ENCODE peak calls at places on chromosomes 1 and 21, in nine cellular contexts. C is epithelial cell of esophagus; E is CD4-positive, alpha-beta T cell; Y is progenitor cell of endocrine pancreas; I is ascending aorta; L is fibroblast of the aortic adventitia; F is AG04450; G is NB4; P is WERI-Rb-1. U is an unnamed sample.

GRCh38 chr1:43277116-43277876 is 7.5 kb downstream of the TMEM125 start:
- DNase-seq in Y (no peak), F (no peak), I (peak), C (no peak), E (no peak), P (no peak), L (no peak), G (no peak), U (no peak)

GRCh38 chr1:112070677-112071076 is 81.2 kb upstream of the KCND3 start:
- DNase-seq in G (no peak), L (no peak), P (no peak), C (no peak), Y (no peak), F (no peak), I (no peak), E (no peak), U (no peak)

GRCh38 chr1:225928186-225929175 is 4.4 kb upstream of the PYCR2 start:
- DNase-seq in F (no peak), E (no peak), G (peak), P (peak), C (no peak), L (no peak), I (no peak), Y (no peak), U (no peak)

GRCh38 chr21:42299324-42300044 is 15.7 kb downstream of the TFF3 start:
- DNase-seq in C (peak), Y (no peak), I (no peak), F (no peak), G (peak), P (no peak), E (no peak), L (no peak), U (no peak)

GRCh38 chr21:41616063-41616591 is 108.2 kb upstream of the TMPRSS2 start:
- DNase-seq in Y (no peak), L (peak), I (peak), G (no peak), E (no peak), P (no peak), F (peak), C (no peak), U (no peak)

GRCh38 chr1:15953294-15953771 is 22.6 kb downstream of the ZBTB17 start:
- DNase-seq in P (no peak), E (no peak), C (peak), G (no peak), Y (no peak), F (no peak), I (no peak), L (peak), U (no peak)

GRCh38 chr1:114002492-114003290 is 23.4 kb downstream of the OLFML3 start:
- DNase-seq in Y (no peak), C (no peak), L (peak), F (no peak), G (peak), E (no peak), P (no peak), I (peak), U (no peak)

GRCh38 chr1:115251340-115251748 is 86.7 kb downstream of the NGF start:
- DNase-seq in I (no peak), E (no peak), F (peak), L (peak), Y (no peak), G (no peak), P (no peak), C (peak), U (no peak)

GRCh38 chr1:70364439-70364838 is 9.9 kb upstream of the ANKRD13C start:
- DNase-seq in I (no peak), E (no peak), Y (no peak), P (no peak), C (no peak), L (no peak), G (no peak), F (no peak), U (no peak)

GRCh38 chr1:30929944-30930525 is 21.5 kb upstream of the SDC3 start:
- DNase-seq in G (no peak), I (no peak), L (no peak), E (no peak), P (no peak), Y (no peak), C (no peak), F (no peak), U (no peak)

GRCh38 chr1:161080391-161081150 is 8.8 kb downstream of the NECTIN4 start:
- DNase-seq in L (peak), P (no peak), G (no peak), F (no peak), I (no peak), C (peak), Y (no peak), E (no peak), U (no peak)

GRCh38 chr1:168970945-168971799 is 135.3 kb upstream of the ATP1B1 start:
- DNase-seq in Y (no peak), P (no peak), L (no peak), E (no peak), I (no peak), G (no peak), C (no peak), F (no peak), U (no peak)

GRCh38 chr1:209655832-209656231 is 3.6 kb upstream of the LAMB3 start:
- DNase-seq in C (peak), Y (no peak), E (no peak), F (no peak), L (no peak), G (no peak), I (no peak), P (no peak), U (no peak)

GRCh38 chr21:21897275-21897883 is 899.2 kb downstream of the NCAM2 start:
- DNase-seq in E (no peak), L (no peak), Y (no peak), F (no peak), G (no peak), C (peak), P (no peak), I (no peak), U (no peak)

GRCh38 chr1:63782982-63783381 is 9.2 kb downstream of the ROR1 start:
- DNase-seq in L (no peak), G (no peak), F (no peak), I (no peak), Y (no peak), C (no peak), E (no peak), P (no peak), U (no peak)

GRCh38 chr1:43796111-43796581 is 88.8 kb downstream of the ST3GAL3 start:
- DNase-seq in G (peak), E (no peak), P (no peak), C (peak), L (peak), F (no peak), Y (no peak), I (no peak), U (no peak)

GRCh38 chr21:46540087-46540710 is 64.7 kb downstream of the S100B start:
- DNase-seq in C (no peak), G (no peak), E (no peak), Y (no peak), P (no peak), I (no peak), F (no peak), L (no peak), U (no peak)

GRCh38 chr1:212805767-212806166 is 14.1 kb downstream of the TATDN3 start:
- DNase-seq in P (no peak), F (no peak), G (no peak), I (no peak), Y (no peak), E (no peak), L (no peak), C (no peak), U (no peak)

GRCh38 chr1:35568975-35569395 is 4.1 kb upstream of the TFAP2E start:
- DNase-seq in I (no peak), Y (peak), E (peak), P (peak), L (peak), C (peak), G (peak), F (no peak), U (no peak)

GRCh38 chr1:150973826-150974579 is 632 bp downstream of the CERS2 start:
- DNase-seq in F (no peak), L (no peak), I (peak), G (peak), E (peak), P (peak), Y (no peak), C (peak), U (no peak)

GRCh38 chr21:37087188-37087587 is 14.1 kb downstream of the TTC3 start:
- DNase-seq in L (peak), P (peak), Y (no peak), I (no peak), G (peak), F (no peak), C (peak), E (no peak), U (no peak)

GRCh38 chr21:20997308-20997632 is 939 bp upstream of the NCAM2 start:
- DNase-seq in Y (no peak), F (no peak), G (no peak), P (no peak), E (no peak), C (no peak), L (no peak), I (no peak), U (no peak)

GRCh38 chr1:168843950-168844349 is 114.9 kb upstream of the DPT start:
- DNase-seq in I (no peak), Y (no peak), P (no peak), E (no peak), G (no peak), L (no peak), C (no peak), F (no peak), U (no peak)

GRCh38 chr1:235087906-235088305 is 40.7 kb downstream of the TOMM20 start:
- DNase-seq in G (no peak), E (no peak), F (no peak), Y (no peak), C (no peak), L (no peak), I (peak), P (no peak), U (no peak)

GRCh38 chr1:170010443-170010842 is 64.1 kb downstream of the KIFAP3 start:
- DNase-seq in G (peak), C (peak), F (no peak), L (peak), Y (no peak), I (no peak), E (no peak), P (no peak), U (no peak)

GRCh38 chr1:24557220-24557619 is 1.3 kb downstream of the NCMAP start:
- DNase-seq in G (no peak), L (no peak), P (no peak), E (no peak), F (no peak), C (no peak), Y (no peak), I (no peak), U (no peak)

GRCh38 chr1:168230709-168231108 is 4.9 kb downstream of the SFT2D2 start:
- DNase-seq in C (no peak), F (no peak), L (no peak), P (no peak), Y (no peak), G (no peak), I (no peak), E (no peak), U (no peak)

GRCh38 chr1:2014726-2015382 is 4.3 kb upstream of the GABRD start:
- DNase-seq in F (no peak), P (no peak), Y (no peak), C (no peak), E (no peak), L (no peak), G (no peak), I (no peak), U (no peak)

GRCh38 chr1:39173119-39173994 is 31.1 kb upstream of the MACF1 start:
- DNase-seq in C (no peak), G (no peak), F (no peak), Y (no peak), I (no peak), L (peak), E (no peak), P (no peak), U (no peak)
- TF ChIP-seq CTCF in C (no peak), G (no peak), F (no peak), Y (no peak), I (no peak), L (peak), E (no peak), P (no peak), U (peak)

GRCh38 chr1:180229483-180230415 is at the start of gene LHX4:
- DNase-seq in C (peak), P (peak), F (no peak), G (peak), Y (no peak), L (no peak), E (no peak), I (no peak), U (no peak)
- TF ChIP-seq CTCF in C (no peak), P (no peak), F (no peak), G (no peak), Y (peak), L (no peak), E (no peak), I (no peak), U (no peak)

GRCh38 chr21:32412998-32413504 is 545 bp downstream of the EVA1C start:
- DNase-seq in L (peak), E (no peak), F (no peak), I (peak), Y (no peak), C (peak), G (no peak), P (peak), U (no peak)

GRCh38 chr21:32412162-32412997 is at the start of gene EVA1C:
- DNase-seq in I (peak), P (no peak), L (peak), C (peak), F (no peak), G (no peak), Y (peak), E (peak), U (no peak)

GRCh38 chr21:32410916-32411315 is 1.6 kb upstream of the EVA1C start:
- DNase-seq in P (no peak), F (no peak), I (no peak), E (no peak), C (no peak), L (no peak), G (no peak), Y (no peak), U (no peak)

GRCh38 chr21:32410291-32410690 is 2.2 kb upstream of the EVA1C start:
- DNase-seq in Y (no peak), E (no peak), L (no peak), G (no peak), F (no peak), C (no peak), P (no peak), I (no peak), U (no peak)

GRCh38 chr21:32411366-32412161 is 942 bp upstream of the EVA1C start:
- DNase-seq in Y (no peak), F (no peak), L (peak), G (no peak), C (peak), P (peak), E (peak), I (peak), U (no peak)
- TF ChIP-seq CTCF in Y (no peak), F (no peak), L (no peak), G (no peak), C (no peak), P (no peak), E (no peak), I (no peak), U (no peak)

DNA sequence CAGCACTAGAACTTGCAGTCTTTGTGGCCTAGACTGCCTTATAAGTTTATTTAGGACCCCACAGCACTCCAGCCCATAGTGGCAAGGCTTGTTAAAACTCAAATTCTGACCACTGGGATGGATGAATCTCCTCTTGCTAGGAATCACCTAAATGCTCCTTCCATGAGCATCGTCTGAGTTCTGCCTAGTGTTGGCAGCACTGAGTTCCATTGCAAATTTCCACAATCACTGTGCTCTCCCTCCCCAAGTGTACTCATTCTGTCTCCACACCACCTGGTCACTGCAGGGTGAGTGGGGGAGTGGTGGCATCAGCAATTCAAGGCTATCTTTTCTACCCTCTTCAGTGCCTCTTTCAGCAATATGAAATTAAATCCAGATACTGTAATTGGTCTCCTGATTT is 46.7 kb upstream of the PTBP2 start:
- DNase-seq in C (no peak), I (no peak), E (no peak), G (no peak), Y (no peak), F (no peak), P (no peak), L (no peak), U (no peak)
- TF ChIP-seq CTCF in C (no peak), I (no peak), E (no peak), G (no peak), Y (no peak), F (no peak), P (no peak), L (no peak), U (no peak)

DNA sequence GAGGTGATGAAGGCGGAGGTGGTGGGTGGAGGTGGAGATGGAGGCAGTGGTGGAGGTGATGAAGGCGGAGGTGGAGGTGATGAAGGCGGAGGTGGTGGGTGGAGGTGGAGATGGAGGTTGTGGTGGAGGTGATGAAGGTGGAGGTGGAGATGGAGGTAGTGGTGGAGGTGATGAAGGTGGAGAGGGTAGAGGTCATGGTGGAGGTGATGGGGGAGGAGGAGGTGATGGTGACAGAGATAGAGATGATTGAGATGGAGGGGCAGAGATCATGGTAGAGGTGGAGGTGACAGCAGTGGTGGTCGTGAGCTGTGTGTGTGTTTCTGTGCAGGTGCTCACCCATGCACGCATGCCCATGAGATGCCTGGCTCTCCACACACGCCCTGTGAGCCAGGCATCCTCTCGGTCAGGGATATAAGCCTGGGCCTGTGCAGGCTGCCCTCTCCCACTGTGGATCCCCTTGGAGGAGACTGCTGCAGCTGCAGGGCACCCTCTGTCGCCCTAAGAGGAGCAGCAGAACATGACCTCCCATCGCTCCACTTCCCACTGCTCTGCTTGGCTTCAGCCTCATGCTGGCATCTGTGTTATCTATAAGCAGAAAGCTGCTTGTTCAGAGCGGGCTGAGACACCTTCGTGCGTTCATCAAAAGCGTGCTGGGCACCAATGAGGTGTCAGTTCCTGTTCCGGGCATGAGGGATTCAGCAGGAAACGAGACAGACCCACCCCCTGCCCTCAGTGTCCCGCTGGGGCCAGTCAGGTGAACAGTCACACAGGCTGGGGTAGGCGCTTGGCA is 20.5 kb upstream of the NPHP4 start:
- DNase-seq in Y (no peak), E (no peak), L (no peak), G (no peak), P (no peak), I (no peak), F (no peak), C (no peak), U (no peak)
- TF ChIP-seq CTCF in Y (no peak), E (no peak), L (no peak), G (no peak), P (no peak), I (no peak), F (no peak), C (no peak), U (no peak)

GRCh38 chr1:51559501-51559900 is 40.4 kb upstream of the EPS15 start:
- DNase-seq in P (no peak), E (no peak), F (no peak), C (no peak), G (no peak), Y (no peak), I (no peak), L (no peak), U (no peak)

GRCh38 chr1:51559064-51559500 is 40.0 kb upstream of the EPS15 start:
- DNase-seq in I (no peak), E (no peak), Y (no peak), L (peak), F (no peak), G (no peak), C (no peak), P (no peak), U (no peak)

GRCh38 chr1:51560034-51560433 is 41.0 kb upstream of the EPS15 start:
- DNase-seq in Y (no peak), L (no peak), I (no peak), G (no peak), F (no peak), E (no peak), C (no peak), P (peak), U (no peak)

GRCh38 chr1:51557168-51557567 is 38.1 kb upstream of the EPS15 start:
- DNase-seq in F (no peak), P (no peak), E (no peak), L (peak), I (no peak), G (no peak), C (no peak), Y (no peak), U (no peak)

GRCh38 chr1:51558375-51558924 is 39.4 kb upstream of the EPS15 start:
- DNase-seq in P (no peak), E (no peak), Y (no peak), L (peak), I (no peak), G (no peak), C (peak), F (no peak), U (no peak)
- TF ChIP-seq CTCF in P (no peak), E (no peak), Y (no peak), L (no peak), I (no peak), G (no peak), C (no peak), F (no peak), U (no peak)

DNA sequence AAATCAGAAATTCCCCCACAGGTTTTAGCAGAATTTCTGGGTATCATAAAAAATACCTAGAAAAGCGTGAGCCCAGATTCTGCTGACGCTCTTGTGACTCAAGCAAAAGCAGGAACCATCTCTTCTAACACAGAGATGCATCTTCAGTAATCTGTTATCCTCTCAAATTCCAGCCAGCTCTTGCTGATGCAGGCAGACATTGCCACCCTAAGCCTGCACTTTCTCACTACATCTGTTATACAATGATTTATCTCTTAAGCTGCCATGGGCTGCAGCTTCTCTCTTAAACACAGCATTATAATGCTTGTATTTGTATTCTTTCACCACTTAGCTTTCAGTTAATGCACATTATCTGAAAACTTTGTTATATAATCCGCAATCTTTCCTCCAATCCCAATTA is 112.9 kb upstream of the RGS1 start:
- DNase-seq in E (no peak), G (no peak), P (peak), C (no peak), F (no peak), L (no peak), I (no peak), Y (no peak), U (no peak)
- TF ChIP-seq CTCF in E (no peak), G (no peak), P (no peak), C (no peak), F (no peak), L (no peak), I (no peak), Y (no peak), U (no peak)

GRCh38 chr1:27127419-27127818 is 27.5 kb downstream of the SLC9A1 start:
- DNase-seq in P (no peak), L (no peak), I (no peak), Y (no peak), E (no peak), F (no peak), G (no peak), C (no peak), U (no peak)
- TF ChIP-seq CTCF in P (peak), L (no peak), I (no peak), Y (peak), E (no peak), F (peak), G (no peak), C (no peak), U (peak)

GRCh38 chr21:14585122-14585521 is 39.0 kb upstream of the SAMSN1 start:
- DNase-seq in C (no peak), G (no peak), E (no peak), Y (no peak), F (no peak), L (no peak), P (no peak), I (no peak), U (no peak)
- TF ChIP-seq CTCF in C (no peak), G (no peak), E (no peak), Y (no peak), F (no peak), L (no peak), P (no peak), I (no peak), U (no peak)

U was measured in type B pancreatic cell.